ENCODE peak calls at places on chromosomes 13 and 19, in ten cellular contexts. I is left colon; F is cardiac fibroblast; H is MM.1S; J is RCC 7860; M is psoas muscle; Q is stimulated activated CD8-positive, alpha-beta memory T cell treated with anti-CD3 and anti-CD28 coated beads, Interleukin-15, amount 100 ng/mL, for 24 hours; G is activated T-helper 1 cell treated with Interleukin-2 at 50 U/mL for 16 hours; U is stimulated activated CD4-positive, alpha-beta T cell treated with anti-CD3 and anti-CD28 coated beads, Interleukin-2, amount 100 ng/mL, for 24 hours; D is nephron progenitor cell. L is an unnamed sample.

GRCh38 chr19:14497347-14497921 is 1.5 kb upstream of the GIPC1 start:
- DNase-seq in U (no peak), J (no peak), M (peak; percentile 36), F (peak; percentile 61), H (no peak), D (no peak), I (peak; percentile 75), G (no peak), Q (no peak), L (no peak)

GRCh38 chr13:36919833-36920611 is at the start of gene SMAD9:
- DNase-seq in U (no peak), H (peak; percentile 9), D (peak; percentile 76), M (peak; percentile 87), F (peak; percentile 79), Q (no peak), J (peak; percentile 38), G (no peak), I (peak; percentile 85), L (peak; percentile 2)

GRCh38 chr13:34108396-34108795 is 290.4 kb downstream of the RFC3 start:
- DNase-seq in I (no peak), J (no peak), F (no peak), M (no peak), D (no peak), G (no peak), U (no peak), Q (no peak), H (no peak), L (no peak)

GRCh38 chr13:95296326-95296939 is 4.8 kb downstream of the ABCC4 start:
- DNase-seq in H (peak; percentile 28), J (no peak), F (peak; percentile 34), D (peak; percentile 47), I (peak; percentile 67), M (peak; percentile 42), Q (no peak), U (peak; percentile 22), G (no peak), L (peak; percentile 37)

GRCh38 chr13:98232456-98232855 is 55.4 kb upstream of the RNF113B start:
- DNase-seq in I (no peak), Q (no peak), D (no peak), G (no peak), H (no peak), F (no peak), U (no peak), J (no peak), M (no peak), L (no peak)

GRCh38 chr19:58387338-58388174 is 487 bp downstream of the RPS5 start:
- DNase-seq in H (no peak), Q (no peak), F (no peak), M (no peak), D (no peak), I (no peak), U (no peak), J (no peak), G (no peak), L (no peak)

GRCh38 chr13:81171065-81171647 is 830.2 kb upstream of the SPRY2 start:
- DNase-seq in H (peak; percentile 26), G (no peak), J (peak; percentile 8), D (no peak), I (no peak), U (no peak), Q (no peak), M (no peak), F (peak; percentile 18), L (no peak)

GRCh38 chr13:74571811-74572210 is 437.6 kb upstream of the KLF12 start:
- DNase-seq in D (no peak), M (no peak), J (no peak), G (no peak), U (no peak), Q (no peak), F (no peak), H (no peak), I (no peak), L (no peak)

GRCh38 chr19:55369651-55370304 is 485 bp downstream of the IL11 start:
- DNase-seq in G (no peak), D (peak; percentile 74), Q (no peak), H (no peak), J (peak; percentile 48), F (peak; percentile 48), U (no peak), M (no peak), I (no peak), L (peak; percentile 50)

GRCh38 chr19:32814046-32814445 is 55.5 kb downstream of the SLC7A9 start:
- DNase-seq in Q (no peak), M (no peak), U (no peak), I (no peak), J (no peak), G (no peak), D (no peak), F (no peak), H (no peak), L (no peak)

GRCh38 chr13:46097015-46097414 is 7.8 kb downstream of the CPB2 start:
- DNase-seq in M (no peak), H (no peak), I (no peak), U (no peak), F (no peak), D (no peak), J (no peak), G (no peak), Q (no peak), L (no peak)

GRCh38 chr19:29323972-29324680 is 111.2 kb upstream of the UQCRFS1 start:
- DNase-seq in Q (no peak), F (no peak), J (no peak), D (no peak), G (no peak), I (no peak), H (no peak), U (no peak), M (no peak), L (no peak)

GRCh38 chr13:75324413-75324940 is 157.5 kb downstream of the TBC1D4 start:
- DNase-seq in U (no peak), G (no peak), M (no peak), J (no peak), H (no peak), F (peak; percentile 9), I (no peak), Q (no peak), D (no peak), L (no peak)

GRCh38 chr19:27654266-27654990 is 1558.5 kb downstream of the UQCRFS1 start:
- DNase-seq in G (no peak), U (no peak), H (no peak), Q (no peak), I (no peak), F (no peak), J (no peak), D (no peak), M (no peak), L (no peak)

GRCh38 chr19:1108291-1109031 is 4.7 kb downstream of the GPX4 start:
- DNase-seq in H (no peak), G (no peak), F (no peak), U (no peak), D (no peak), I (no peak), Q (no peak), M (peak; percentile 28), J (no peak), L (no peak)

GRCh38 chr19:3249408-3249807 is 24.9 kb downstream of the CELF5 start:
- DNase-seq in J (no peak), F (no peak), H (no peak), Q (no peak), D (no peak), M (no peak), U (no peak), I (no peak), G (no peak), L (peak; percentile 30)

GRCh38 chr19:2166741-2167738 is 3.3 kb downstream of the DOT1L start:
- DNase-seq in Q (no peak), I (peak; percentile 85), H (no peak), G (no peak), F (peak; percentile 82), D (no peak), M (peak; percentile 90), U (no peak), J (no peak), L (peak; percentile 64)

GRCh38 chr19:42201489-42202289 is 15.8 kb downstream of the DEDD2 start:
- DNase-seq in Q (no peak), I (no peak), U (no peak), M (no peak), J (no peak), F (no peak), G (no peak), D (no peak), H (peak; percentile 36), L (no peak)

GRCh38 chr19:19134687-19135158 is 3.6 kb downstream of the TMEM161A start:
- DNase-seq in Q (peak; percentile 21), G (no peak), M (peak; percentile 86), U (peak; percentile 50), D (peak; percentile 54), F (no peak), H (peak; percentile 58), I (peak; percentile 33), J (no peak), L (no peak)

GRCh38 chr19:41116261-41116660 is 2.0 kb downstream of the CYP2F1 start:
- DNase-seq in Q (no peak), U (no peak), M (no peak), J (no peak), F (no peak), I (no peak), D (no peak), H (no peak), G (no peak), L (no peak)

GRCh38 chr13:109779876-109780516 is 6.4 kb downstream of the IRS2 start:
- DNase-seq in Q (no peak), J (no peak), I (no peak), U (no peak), H (no peak), F (no peak), D (no peak), G (no peak), M (no peak), L (peak; percentile 19)

GRCh38 chr13:111914241-111915103 is 152.5 kb upstream of the SOX1 start:
- DNase-seq in M (no peak), U (peak; percentile 8), J (no peak), H (no peak), F (no peak), Q (no peak), D (no peak), G (no peak), I (no peak), L (no peak)

GRCh38 chr19:2043864-2044708 is 7.0 kb downstream of the MKNK2 start:
- DNase-seq in I (peak; percentile 16), J (no peak), Q (no peak), F (no peak), U (no peak), D (no peak), H (no peak), G (no peak), M (peak; percentile 43), L (no peak)

GRCh38 chr19:48455171-48455907 is at the start of gene KCNJ14:
- DNase-seq in G (no peak), U (no peak), H (no peak), D (no peak), I (no peak), F (no peak), Q (no peak), M (no peak), J (no peak), L (no peak)

GRCh38 chr19:3433313-3433712 is 47.0 kb downstream of the SMIM24 start:
- DNase-seq in I (no peak), Q (no peak), G (no peak), H (no peak), U (no peak), M (no peak), F (no peak), J (no peak), D (no peak), L (no peak)

GRCh38 chr13:102443234-102443633 is 41.4 kb upstream of the FGF14 start:
- DNase-seq in D (no peak), J (no peak), U (no peak), M (no peak), G (no peak), F (no peak), Q (no peak), I (no peak), H (no peak), L (no peak)

GRCh38 chr13:43227721-43228120 is 204.3 kb downstream of the DNAJC15 start:
- DNase-seq in Q (no peak), U (no peak), I (no peak), D (no peak), F (no peak), H (no peak), J (no peak), G (no peak), M (no peak), L (no peak)

GRCh38 chr19:58434217-58434616 is 5.7 kb downstream of the ZNF132 start:
- DNase-seq in F (peak; percentile 26), I (no peak), M (no peak), H (no peak), G (no peak), D (no peak), J (no peak), Q (no peak), U (no peak), L (peak; percentile 26)

L was measured in Caki2.